ENCODE peak calls at places on chromosome 21, in five cellular contexts. X, T, E, A and V are unnamed samples.

GRCh38 chr21:27129215-27129614 is 162.3 kb upstream of the ADAMTS5 start:
- DNase-seq in X (no peak), T (no peak), E (no peak), A (no peak), V (no peak)

GRCh38 chr21:34912022-34912933 is 136.8 kb downstream of the RUNX1 start:
- DNase-seq in X (no peak), T (no peak), E (no peak), A (no peak), V (no peak)

GRCh38 chr21:41802684-41803083 is 35.8 kb upstream of the RIPK4 start:
- DNase-seq in X (peak), T (no peak), E (no peak), A (no peak), V (no peak)

GRCh38 chr21:17435565-17436543 is 77.0 kb upstream of the CXADR start:
- DNase-seq in X (no peak), T (no peak), E (no peak), A (no peak), V (no peak)

GRCh38 chr21:25506268-25506667 is 101.0 kb downstream of the MRPL39 start:
- DNase-seq in X (no peak), T (no peak), E (no peak), A (no peak), V (no peak)

GRCh38 chr21:42614391-42614790 is 39.0 kb upstream of the PDE9A start:
- DNase-seq in X (no peak), T (no peak), E (no peak), A (no peak), V (no peak)

GRCh38 chr21:42505090-42505726 is 8.4 kb upstream of the SLC37A1 start:
- DNase-seq in X (no peak), T (no peak), E (no peak), A (no peak), V (no peak)

GRCh38 chr21:14757533-14758327 is 211.6 kb upstream of the SAMSN1 start:
- DNase-seq in X (no peak), T (no peak), E (no peak), A (no peak), V (no peak)

GRCh38 chr21:14879458-14879857 is 185.3 kb downstream of the NRIP1 start:
- DNase-seq in X (no peak), T (no peak), E (no peak), A (no peak), V (no peak)

GRCh38 chr21:42466700-42467612 is 29.1 kb downstream of the RSPH1 start:
- DNase-seq in X (no peak), T (no peak), E (no peak), A (peak), V (no peak)

GRCh38 chr21:43343095-43343991 is 83.6 kb downstream of the SIK1 start:
- DNase-seq in X (no peak), T (no peak), E (no peak), A (no peak), V (no peak)

GRCh38 chr21:43681650-43682049 is 22.3 kb downstream of the RRP1B start:
- DNase-seq in X (no peak), T (no peak), E (no peak), A (no peak), V (no peak)

GRCh38 chr21:41869771-41870170 is 9.4 kb downstream of the PRDM15 start:
- DNase-seq in X (no peak), T (no peak), E (no peak), A (no peak), V (no peak)

GRCh38 chr21:25561668-25562641 is 45.3 kb downstream of the MRPL39 start:
- DNase-seq in X (no peak), T (peak), E (peak), A (peak), V (no peak)

GRCh38 chr21:44092201-44092600 is 15.0 kb upstream of the PWP2 start:
- DNase-seq in X (no peak), T (no peak), E (no peak), A (no peak), V (no peak)

GRCh38 chr21:25929859-25930520 is 195.2 kb downstream of the GABPA start:
- DNase-seq in X (no peak), T (no peak), E (no peak), A (peak), V (no peak)

GRCh38 chr21:25936776-25937175 is 202.0 kb downstream of the GABPA start:
- DNase-seq in X (no peak), T (no peak), E (no peak), A (peak), V (no peak)

GRCh38 chr21:45555557-45556301 is 13.5 kb upstream of the SLC19A1 start:
- DNase-seq in X (peak), T (peak), E (peak), A (peak), V (peak)

GRCh38 chr21:44749759-44750674 is 38.6 kb upstream of the TSPEAR start:
- DNase-seq in X (no peak), T (no peak), E (no peak), A (no peak), V (no peak)

GRCh38 chr21:15908187-15908586 is 178.4 kb downstream of the USP25 start:
- DNase-seq in X (no peak), T (no peak), E (no peak), A (peak), V (no peak)

GRCh38 chr21:19850157-19850556 is 1148.1 kb upstream of the NCAM2 start:
- DNase-seq in X (no peak), T (no peak), E (no peak), A (no peak), V (no peak)

GRCh38 chr21:43619856-43620255 is 39.4 kb downstream of the HSF2BP start:
- DNase-seq in X (no peak), T (no peak), E (no peak), A (no peak), V (no peak)

GRCh38 chr21:39630191-39630591 is 17.5 kb downstream of the B3GALT5 start:
- DNase-seq in X (no peak), T (no peak), E (no peak), A (peak), V (no peak)

GRCh38 chr21:16258834-16259611 is 529.2 kb downstream of the USP25 start:
- DNase-seq in X (no peak), T (no peak), E (no peak), A (no peak), V (no peak)

GRCh38 chr21:38989745-38990423 is 184.2 kb downstream of the ETS2 start:
- DNase-seq in X (no peak), T (no peak), E (no peak), A (peak), V (no peak)

GRCh38 chr21:16912075-16912474 is 600.8 kb upstream of the CXADR start:
- DNase-seq in X (no peak), T (no peak), E (no peak), A (peak), V (no peak)

GRCh38 chr21:43864806-43865470 is at the start of gene AGPAT3:
- DNase-seq in X (no peak), T (no peak), E (no peak), A (no peak), V (no peak)

GRCh38 chr21:18499761-18500376 is 96.3 kb upstream of the TMPRSS15 start:
- DNase-seq in X (peak), T (peak), E (peak), A (peak), V (no peak)

GRCh38 chr21:26795866-26796329 is 49.3 kb downstream of the ADAMTS1 start:
- DNase-seq in X (peak), T (peak), E (no peak), A (peak), V (no peak)

GRCh38 chr21:45505416-45506021 is 36.7 kb downstream of the SLC19A1 start:
- DNase-seq in X (peak), T (no peak), E (no peak), A (no peak), V (no peak)

GRCh38 chr21:30839304-30839703 is 9.7 kb upstream of the KRTAP7-1 start:
- DNase-seq in X (no peak), T (no peak), E (peak), A (no peak), V (no peak)
- TF ChIP-seq CTCF in X (peak), T (no peak), E (peak), A (no peak), V (peak)

DNA sequence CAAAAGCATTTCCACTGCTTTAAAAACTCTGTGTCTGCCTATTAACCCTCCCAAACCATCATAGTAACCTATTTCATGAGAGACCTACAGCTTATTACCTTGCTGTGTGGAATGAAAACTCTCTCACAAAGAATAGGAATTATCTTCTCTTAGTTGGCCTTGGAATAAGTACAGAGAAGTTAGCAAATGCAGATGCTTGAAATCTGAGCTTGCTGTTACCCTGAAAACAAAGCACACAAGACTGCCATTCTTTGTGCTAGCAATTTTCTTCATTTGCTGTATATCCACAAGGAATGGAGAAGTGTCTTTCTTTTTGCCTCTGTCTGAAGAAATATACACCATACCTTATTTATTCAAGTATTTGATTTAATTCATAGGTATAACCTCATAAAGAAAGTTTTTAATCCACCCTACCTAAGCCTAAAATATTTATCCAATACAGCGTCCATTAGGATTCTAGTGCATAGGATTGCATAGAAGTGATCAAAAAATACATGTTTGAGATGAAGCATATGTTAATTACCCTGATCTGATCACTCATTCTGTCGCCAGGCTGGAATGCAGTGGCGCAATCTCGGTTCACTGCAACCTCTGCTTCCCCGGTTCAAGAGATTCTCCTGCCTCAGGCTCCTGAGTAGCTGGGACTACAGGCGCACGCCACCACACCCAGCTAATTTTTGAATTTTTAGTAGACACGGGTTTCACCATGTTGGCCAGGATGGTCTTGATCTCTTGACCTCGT is 451.1 kb downstream of the LTN1 start:
- DNase-seq in X (no peak), T (no peak), E (no peak), A (no peak), V (no peak)
- TF ChIP-seq CTCF in X (no peak), T (no peak), E (no peak), A (no peak), V (no peak)

GRCh38 chr21:23936224-23936623 is 1671.1 kb downstream of the MRPL39 start:
- DNase-seq in X (no peak), T (no peak), E (no peak), A (peak), V (no peak)

GRCh38 chr21:23939369-23940065 is 1667.8 kb downstream of the MRPL39 start:
- DNase-seq in X (no peak), T (no peak), E (no peak), A (no peak), V (no peak)

GRCh38 chr21:23936991-23937390 is 1670.3 kb downstream of the MRPL39 start:
- DNase-seq in X (no peak), T (no peak), E (no peak), A (no peak), V (no peak)
- TF ChIP-seq CTCF in X (no peak), T (no peak), E (no peak), A (no peak), V (no peak)

DNA sequence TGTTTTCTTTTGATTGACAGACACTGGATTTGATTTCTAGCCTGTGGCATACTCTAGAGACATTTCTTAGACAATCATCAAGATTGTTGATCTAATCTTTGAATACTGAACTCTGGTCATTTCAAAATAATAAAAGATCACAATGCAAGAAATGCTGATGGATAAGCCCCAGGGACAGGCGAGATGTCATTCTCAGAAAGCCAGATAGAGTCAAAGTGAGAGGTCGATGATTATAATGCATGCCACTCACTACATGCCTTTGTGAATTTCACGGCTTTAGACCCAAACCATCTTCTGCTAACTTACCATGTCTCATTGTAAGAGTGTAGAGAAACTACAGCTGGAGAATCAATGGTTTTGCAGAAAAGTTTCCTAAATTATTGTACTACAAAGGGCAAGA is 257.1 kb downstream of the DYRK1A start:
- DNase-seq in X (no peak), T (no peak), E (no peak), A (no peak), V (no peak)
- TF ChIP-seq CTCF in X (no peak), T (no peak), E (no peak), A (no peak), V (no peak)

GRCh38 chr21:31151682-31152081 is 113.4 kb upstream of the KRTAP19-8 start:
- DNase-seq in X (no peak), T (no peak), E (no peak), A (no peak), V (no peak)
- TF ChIP-seq CTCF in X (no peak), T (no peak), E (no peak), A (no peak), V (no peak)

GRCh38 chr21:33370292-33370691 is 32.9 kb upstream of the IFNGR2 start:
- DNase-seq in X (no peak), T (no peak), E (no peak), A (no peak), V (no peak)

GRCh38 chr21:33369586-33369985 is 33.6 kb upstream of the IFNGR2 start:
- DNase-seq in X (no peak), T (no peak), E (no peak), A (no peak), V (no peak)

GRCh38 chr21:33367309-33367973 is 35.8 kb upstream of the IFNGR2 start:
- DNase-seq in X (no peak), T (no peak), E (no peak), A (no peak), V (no peak)

GRCh38 chr21:33368576-33368975 is 34.6 kb upstream of the IFNGR2 start:
- DNase-seq in X (no peak), T (no peak), E (no peak), A (no peak), V (no peak)

GRCh38 chr21:33368124-33368523 is 35.1 kb upstream of the IFNGR2 start:
- DNase-seq in X (no peak), T (no peak), E (no peak), A (no peak), V (no peak)
- TF ChIP-seq CTCF in X (no peak), T (no peak), E (no peak), A (no peak), V (no peak)